ENCODE peak calls at places on chromosomes 16 and 17, in four cellular contexts. One of them, this sample, is unnamed.

GRCh38 chr17:56715613-56716357 is 117.9 kb downstream of the C17orf67 start:
- DNase-seq in HepG2: peak; percentile 65
- DNase-seq in GM12878: peak; percentile 38
- DNase-seq in H1: no peak
- DNase-seq in this sample: peak; percentile 83

GRCh38 chr16:76222853-76223252 is 54.3 kb upstream of the CNTNAP4 start:
- DNase-seq in HepG2: no peak
- DNase-seq in H1: no peak
- DNase-seq in GM12878: no peak
- DNase-seq in this sample: no peak

GRCh38 chr16:81808933-81809480 is 29.9 kb downstream of the PLCG2 start:
- DNase-seq in HepG2: peak; percentile 44
- DNase-seq in GM12878: peak; percentile 99
- DNase-seq in H1: no peak
- DNase-seq in this sample: no peak

GRCh38 chr17:27488263-27488662 is 32.0 kb downstream of the KSR1 start:
- DNase-seq in H1: no peak
- DNase-seq in HepG2: no peak
- DNase-seq in GM12878: no peak
- DNase-seq in this sample: no peak

GRCh38 chr17:17745476-17746455 is 64.5 kb downstream of the RAI1 start:
- DNase-seq in HepG2: no peak
- DNase-seq in H1: no peak
- DNase-seq in GM12878: no peak
- DNase-seq in this sample: no peak

GRCh38 chr17:41116292-41116691 is 1.9 kb downstream of the KRTAP4-11 start:
- DNase-seq in H1: no peak
- DNase-seq in HepG2: no peak
- DNase-seq in GM12878: no peak
- DNase-seq in this sample: no peak

GRCh38 chr16:7344806-7345416 is 12.3 kb downstream of the RBFOX1 start:
- DNase-seq in H1: no peak
- DNase-seq in GM12878: no peak
- DNase-seq in HepG2: no peak
- DNase-seq in this sample: no peak

GRCh38 chr17:75773121-75773807 is 8.3 kb upstream of the GALK1 start:
- DNase-seq in GM12878: no peak
- DNase-seq in H1: no peak
- DNase-seq in HepG2: no peak
- DNase-seq in this sample: no peak

GRCh38 chr17:79176792-79177601 is 102.4 kb downstream of the ENGASE start:
- DNase-seq in GM12878: no peak
- DNase-seq in HepG2: no peak
- DNase-seq in H1: no peak
- DNase-seq in this sample: no peak

GRCh38 chr17:12683299-12683698 is 17.6 kb downstream of the MYOCD start:
- DNase-seq in HepG2: no peak
- DNase-seq in H1: no peak
- DNase-seq in GM12878: no peak
- DNase-seq in this sample: no peak

GRCh38 chr16:85037050-85037410 is 9.4 kb downstream of the KIAA0513 start:
- DNase-seq in H1: no peak
- DNase-seq in GM12878: no peak
- DNase-seq in HepG2: no peak
- DNase-seq in this sample: peak; percentile 48
- TF ChIP-seq JUND in H1: no peak
- TF ChIP-seq JUND in GM12878: no peak
- TF ChIP-seq JUND in HepG2: no peak
- TF ChIP-seq JUND in this sample: peak; percentile 69

GRCh38 chr17:19755392-19755791 is 7.3 kb upstream of the ALDH3A1 start:
- DNase-seq in HepG2: no peak
- DNase-seq in GM12878: no peak
- DNase-seq in H1: no peak
- DNase-seq in this sample: no peak
- TF ChIP-seq HDAC6 in HepG2: no peak
- TF ChIP-seq HDAC6 in GM12878: no peak
- TF ChIP-seq HDAC6 in H1: no peak
- TF ChIP-seq HDAC6 in this sample: no peak

DNA sequence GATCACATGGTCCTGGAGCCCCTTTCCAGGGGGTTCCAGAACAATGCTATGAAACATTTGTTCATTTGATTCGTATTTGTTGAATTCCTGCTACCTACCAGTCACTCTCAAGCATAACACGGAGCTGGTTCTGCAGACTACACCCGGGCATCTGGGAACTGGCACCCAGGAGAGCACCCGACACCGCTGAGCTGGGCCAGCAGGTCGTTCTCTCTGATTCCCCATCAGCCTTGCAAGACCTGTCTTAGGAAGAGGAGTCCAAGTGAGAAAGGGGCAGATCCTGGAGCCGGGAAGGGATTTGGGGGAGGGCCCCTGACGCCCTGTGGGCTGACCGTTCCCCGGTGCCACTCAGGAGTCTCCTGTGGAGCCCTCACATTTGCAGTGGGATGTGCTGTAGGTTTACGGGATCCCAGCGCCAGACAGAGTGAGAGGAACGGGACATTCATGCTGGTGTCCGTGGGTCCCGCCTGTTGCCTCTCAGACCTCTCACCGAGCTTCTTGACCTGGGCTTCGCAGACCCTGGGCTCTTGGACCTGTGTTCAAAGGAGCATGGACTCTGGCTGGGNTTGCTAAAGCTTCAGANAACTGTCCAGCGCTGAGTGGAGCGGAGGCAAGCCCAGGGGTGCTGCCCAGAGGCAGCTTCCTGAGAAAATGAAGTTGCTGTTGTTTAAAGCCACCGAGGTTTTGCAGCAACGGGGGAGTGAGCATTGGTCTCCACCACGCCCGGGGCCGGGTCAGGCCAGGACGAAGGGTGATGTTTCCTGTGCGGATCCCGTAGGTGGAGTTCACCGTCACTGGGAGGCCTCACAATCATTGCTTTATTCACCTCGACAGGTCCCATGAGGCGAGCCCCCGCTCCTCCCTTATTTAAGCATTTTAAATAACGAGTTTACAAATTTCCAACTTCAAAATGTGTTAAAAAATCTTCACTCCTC is 49.2 kb downstream of the METRNL start:
- DNase-seq in HepG2: no peak
- DNase-seq in GM12878: no peak
- DNase-seq in H1: no peak
- DNase-seq in this sample: peak; percentile 44
- TF ChIP-seq JUND in HepG2: no peak
- TF ChIP-seq JUND in GM12878: no peak
- TF ChIP-seq JUND in H1: no peak
- TF ChIP-seq JUND in this sample: no peak

DNA sequence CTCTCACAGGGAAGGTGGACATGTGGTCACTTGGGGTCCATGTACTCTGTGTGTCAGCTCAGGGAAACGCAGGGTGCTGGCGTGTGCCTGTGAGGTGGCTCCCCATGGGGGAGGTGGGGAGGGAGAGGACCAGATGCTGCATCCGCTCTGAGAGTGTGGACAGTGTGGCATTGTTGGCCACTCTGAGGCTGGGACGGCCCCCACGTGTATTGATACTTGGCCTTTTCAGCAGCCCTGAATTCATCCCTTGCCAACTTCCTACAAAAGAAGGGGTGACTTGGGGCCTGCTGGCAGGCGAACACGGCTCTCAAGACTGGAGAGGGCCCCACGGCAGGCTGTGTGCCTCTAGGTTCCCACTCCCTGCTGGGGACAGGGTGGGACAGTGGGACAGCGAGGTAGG is 120.1 kb downstream of the RAB11FIP4 start:
- DNase-seq in GM12878: no peak
- DNase-seq in HepG2: no peak
- DNase-seq in H1: no peak
- DNase-seq in this sample: no peak
- TF ChIP-seq HDAC6 in GM12878: no peak
- TF ChIP-seq HDAC6 in HepG2: no peak
- TF ChIP-seq HDAC6 in H1: no peak
- TF ChIP-seq HDAC6 in this sample: no peak

GRCh38 chr16:85735225-85735722 is 15.6 kb downstream of the C16orf74 start:
- DNase-seq in H1: no peak
- DNase-seq in GM12878: peak; percentile 43
- DNase-seq in HepG2: no peak
- DNase-seq in this sample: no peak
- TF ChIP-seq JUND in H1: no peak
- TF ChIP-seq JUND in GM12878: no peak
- TF ChIP-seq JUND in HepG2: no peak
- TF ChIP-seq JUND in this sample: no peak

DNA sequence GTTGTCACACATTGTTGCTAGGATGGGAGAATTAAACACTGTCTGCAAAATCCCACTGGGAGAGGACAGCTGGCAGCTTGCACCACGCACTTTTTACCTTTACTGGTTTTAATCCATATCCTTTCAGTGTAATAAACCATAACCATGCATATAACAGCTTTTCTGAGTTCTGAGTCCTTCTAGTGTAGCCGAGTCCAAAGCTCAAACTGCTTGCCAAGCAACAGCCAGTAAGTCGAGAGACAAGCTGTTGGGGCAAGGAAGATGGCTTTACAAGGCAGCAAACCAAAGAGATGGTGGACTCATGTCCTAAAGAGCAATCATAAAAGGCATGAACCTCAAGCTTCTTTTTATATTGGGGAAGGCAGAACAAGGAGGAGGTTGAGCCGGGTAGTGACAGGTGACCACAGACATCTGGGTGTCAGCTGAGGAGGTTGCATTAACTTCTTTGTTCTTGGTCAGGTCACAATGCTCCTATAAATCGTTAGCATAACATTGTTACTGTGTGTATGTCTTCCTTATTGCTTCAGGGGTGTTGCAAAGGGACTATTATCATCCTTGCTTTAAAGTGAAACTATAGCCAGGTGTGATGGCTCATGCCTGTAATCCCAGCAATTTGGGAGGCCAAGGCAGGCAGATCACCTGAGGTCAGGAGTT is 7.3 kb upstream of the CD300H start:
- DNase-seq in HepG2: no peak
- DNase-seq in GM12878: no peak
- DNase-seq in H1: no peak
- DNase-seq in this sample: no peak
- TF ChIP-seq HDAC6 in HepG2: no peak
- TF ChIP-seq HDAC6 in GM12878: no peak
- TF ChIP-seq HDAC6 in H1: no peak
- TF ChIP-seq HDAC6 in this sample: no peak

GRCh38 chr16:69888005-69888560 is 63.1 kb upstream of the CLEC18A start:
- DNase-seq in HepG2: no peak
- DNase-seq in H1: no peak
- DNase-seq in GM12878: peak; percentile 2
- DNase-seq in this sample: no peak

GRCh38 chr16:69889295-69889964 is 61.7 kb upstream of the CLEC18A start:
- DNase-seq in H1: no peak
- DNase-seq in GM12878: no peak
- DNase-seq in HepG2: no peak
- DNase-seq in this sample: no peak

GRCh38 chr16:69890891-69891282 is 60.2 kb upstream of the CLEC18A start:
- DNase-seq in H1: no peak
- DNase-seq in GM12878: no peak
- DNase-seq in HepG2: no peak
- DNase-seq in this sample: no peak

GRCh38 chr16:69892378-69892777 is 58.8 kb upstream of the CLEC18A start:
- DNase-seq in GM12878: no peak
- DNase-seq in HepG2: no peak
- DNase-seq in H1: no peak
- DNase-seq in this sample: no peak

DNA sequence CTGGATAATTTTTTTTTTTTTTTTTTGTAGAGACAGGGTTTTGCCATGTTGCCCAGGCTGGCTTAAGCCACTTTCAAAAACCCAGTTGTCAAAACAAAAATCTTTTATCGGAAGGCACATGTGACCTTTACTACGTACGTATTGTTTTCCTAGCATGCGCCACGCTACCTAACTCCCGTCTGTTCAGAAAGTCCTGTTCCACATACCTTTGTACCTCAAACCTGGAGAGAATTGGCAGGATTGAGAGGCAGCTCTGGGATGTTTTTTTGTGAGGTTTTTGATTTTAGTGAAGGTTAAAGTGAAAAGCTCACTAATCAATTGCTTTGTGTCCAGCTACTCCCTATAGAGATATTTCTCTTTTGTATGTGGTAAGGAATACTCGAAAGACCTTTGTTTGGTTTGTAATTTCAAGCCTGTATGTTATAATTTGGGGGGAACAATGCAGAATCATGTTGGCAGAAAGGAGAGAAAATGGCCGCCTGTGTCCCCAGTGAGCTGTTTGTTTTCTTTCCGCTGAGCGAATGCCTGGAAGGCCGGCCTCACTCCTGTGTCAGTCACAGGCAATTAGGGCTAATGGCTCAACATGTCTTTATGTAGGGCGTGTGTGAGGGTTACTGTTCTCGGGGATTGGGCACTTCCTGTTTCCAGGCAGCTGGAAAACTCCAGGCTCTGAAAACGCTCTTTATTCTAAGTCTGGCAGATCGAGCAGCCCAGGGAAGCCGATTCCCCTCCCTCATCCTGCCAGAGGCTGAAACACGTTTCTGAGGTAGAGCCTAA is 60.8 kb upstream of the CLEC18A start:
- DNase-seq in GM12878: no peak
- DNase-seq in HepG2: no peak
- DNase-seq in H1: no peak
- DNase-seq in this sample: no peak
- TF ChIP-seq JUND in GM12878: no peak
- TF ChIP-seq JUND in HepG2: no peak
- TF ChIP-seq JUND in H1: no peak
- TF ChIP-seq JUND in this sample: no peak

GRCh38 chr16:86931410-86931941 is 353.1 kb downstream of the FOXL1 start:
- DNase-seq in H1: no peak
- DNase-seq in HepG2: no peak
- DNase-seq in GM12878: no peak
- DNase-seq in this sample: no peak
- TF ChIP-seq HDAC6 in H1: no peak
- TF ChIP-seq HDAC6 in HepG2: no peak
- TF ChIP-seq HDAC6 in GM12878: no peak
- TF ChIP-seq HDAC6 in this sample: no peak